ENCODE peak calls at places on chromosomes 4 and X, in five cellular contexts. H, Z, J, X and M are unnamed samples.

GRCh38 chr4:165506780-165507305 is 128.0 kb downstream of the CPE start:
- DNase-seq in H (no peak), Z (no peak), J (no peak), X (peak; percentile 41), M (no peak)

GRCh38 chr4:153156263-153156662 is 48.0 kb upstream of the TRIM2 start:
- DNase-seq in H (no peak), Z (no peak), J (no peak), X (no peak), M (peak; percentile 90)

GRCh38 chr4:138189212-138189611 is 52.9 kb downstream of the SLC7A11 start:
- DNase-seq in H (no peak), Z (no peak), J (no peak), X (no peak), M (no peak)

GRCh38 chr4:159002950-159003349 is 99.9 kb upstream of the RAPGEF2 start:
- DNase-seq in H (no peak), Z (no peak), J (peak; percentile 79), X (no peak), M (no peak)

GRCh38 chrX:148672526-148672925 is 172.1 kb downstream of the AFF2 start:
- DNase-seq in H (no peak), Z (no peak), J (no peak), X (no peak), M (no peak)

GRCh38 chr4:52963976-52964375 is 101.9 kb downstream of the RASL11B start:
- DNase-seq in H (no peak), Z (no peak), J (no peak), X (no peak), M (no peak)

GRCh38 chrX:74613350-74614192 is 853 bp downstream of the RLIM start:
- DNase-seq in H (no peak), Z (peak; percentile 2), J (peak; percentile 29), X (peak; percentile 33), M (peak; percentile 52)

GRCh38 chrX:57104406-57104805 is 16.9 kb downstream of the SPIN2B start:
- DNase-seq in H (no peak), Z (no peak), J (no peak), X (no peak), M (no peak)

GRCh38 chr4:94889961-94890360 is 132.2 kb downstream of the BMPR1B start:
- DNase-seq in H (no peak), Z (no peak), J (peak; percentile 73), X (peak; percentile 40), M (peak; percentile 72)

GRCh38 chr4:77100234-77100633 is 24.4 kb upstream of the CCNI start:
- DNase-seq in H (no peak), Z (no peak), J (no peak), X (no peak), M (peak; percentile 97)

GRCh38 chrX:16185725-16186136 is 18.4 kb downstream of the MAGEB17 start:
- DNase-seq in H (no peak), Z (no peak), J (peak; percentile 88), X (peak; percentile 81), M (peak; percentile 54)

GRCh38 chr4:80266902-80267380 is 477 bp downstream of the FGF5 start:
- DNase-seq in H (peak; percentile 68), Z (no peak), J (peak; percentile 59), X (peak; percentile 64), M (peak; percentile 50)

GRCh38 chrX:51487960-51488267 is 8.5 kb downstream of the NUDT11 start:
- DNase-seq in H (no peak), Z (no peak), J (peak; percentile 21), X (no peak), M (no peak)

GRCh38 chr4:6999172-7000086 is 43.7 kb upstream of the TADA2B start:
- DNase-seq in H (no peak), Z (peak; percentile 57), J (no peak), X (no peak), M (peak; percentile 56)

GRCh38 chr4:151797131-151797530 is 36.3 kb upstream of the GATB start:
- DNase-seq in H (no peak), Z (peak; percentile 4), J (no peak), X (peak; percentile 18), M (no peak)

GRCh38 chr4:94363136-94363655 is 20.6 kb upstream of the HPGDS start:
- DNase-seq in H (no peak), Z (no peak), J (no peak), X (no peak), M (no peak)

GRCh38 chr4:110631582-110632505 is 9.0 kb upstream of the PITX2 start:
- DNase-seq in H (peak; percentile 90), Z (peak; percentile 78), J (peak; percentile 84), X (peak; percentile 90), M (peak; percentile 97)

GRCh38 chr4:189146994-189147929 is 793.4 kb upstream of the FRG1 start:
- DNase-seq in H (no peak), Z (no peak), J (no peak), X (no peak), M (no peak)

GRCh38 chr4:105509291-105509690 is 35.4 kb upstream of the PPA2 start:
- DNase-seq in H (no peak), Z (no peak), J (no peak), X (no peak), M (no peak)

GRCh38 chr4:185307136-185307950 is 88.4 kb downstream of the LRP2BP start:
- DNase-seq in H (peak; percentile 69), Z (peak; percentile 94), J (peak; percentile 31), X (no peak), M (peak; percentile 85)

GRCh38 chr4:134668237-134668636 is 466.6 kb upstream of the PABPC4L start:
- DNase-seq in H (no peak), Z (no peak), J (no peak), X (no peak), M (no peak)

GRCh38 chrX:71103110-71103983 is 3.2 kb downstream of the CXorf65 start:
- DNase-seq in H (peak; percentile 56), Z (peak; percentile 13), J (no peak), X (no peak), M (peak; percentile 88)

GRCh38 chr4:2273221-2273620 is 11.3 kb upstream of the MXD4 start:
- DNase-seq in H (no peak), Z (no peak), J (no peak), X (no peak), M (no peak)

GRCh38 chr4:2272026-2272827 is 10.3 kb upstream of the MXD4 start:
- DNase-seq in H (no peak), Z (no peak), J (no peak), X (no peak), M (no peak)

GRCh38 chr4:2272828-2273120 is 10.9 kb upstream of the MXD4 start:
- DNase-seq in H (no peak), Z (no peak), J (no peak), X (no peak), M (no peak)

GRCh38 chr4:2274320-2275043 is 12.6 kb upstream of the MXD4 start:
- DNase-seq in H (no peak), Z (no peak), J (no peak), X (no peak), M (no peak)

DNA sequence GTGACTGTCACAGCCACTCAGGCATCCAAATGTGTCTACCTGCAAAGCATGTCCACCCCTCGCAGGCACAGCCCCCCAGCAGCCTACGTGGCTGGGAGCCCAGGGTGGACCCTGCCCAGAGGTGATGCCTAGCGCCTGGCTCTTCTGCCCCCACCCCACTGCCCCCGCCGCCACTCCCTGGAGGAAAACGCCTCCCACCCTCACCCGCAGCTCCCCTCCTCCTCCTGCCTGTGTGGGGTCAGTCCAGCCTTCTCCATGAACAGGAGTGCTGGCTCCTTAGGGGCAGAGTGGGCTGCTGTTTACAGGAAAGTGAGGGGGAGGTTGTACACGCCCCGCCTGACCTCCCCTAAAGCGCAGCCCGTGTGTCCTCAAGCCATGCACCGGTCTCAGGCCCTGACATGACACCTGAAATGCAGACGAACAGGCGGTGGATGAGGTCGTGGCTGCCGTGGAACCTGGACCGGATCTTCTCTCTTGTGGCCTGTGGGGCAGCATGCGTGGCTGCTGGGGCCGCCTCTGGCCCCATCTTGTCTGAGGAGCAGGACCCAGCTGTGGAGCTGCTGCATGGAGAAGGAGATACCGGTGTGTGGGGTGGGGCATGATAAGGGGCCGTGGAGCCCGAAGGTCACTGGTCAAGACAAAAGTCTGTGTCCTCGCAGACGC is 11.9 kb upstream of the MXD4 start:
- DNase-seq in H (no peak), Z (no peak), J (no peak), X (no peak), M (no peak)
- H4K8ac ChIP-seq in H (no peak overlapping the region), Z (no peak overlapping the region), J (no peak overlapping the region), X (no peak overlapping the region), M (no peak overlapping the region)

DNA sequence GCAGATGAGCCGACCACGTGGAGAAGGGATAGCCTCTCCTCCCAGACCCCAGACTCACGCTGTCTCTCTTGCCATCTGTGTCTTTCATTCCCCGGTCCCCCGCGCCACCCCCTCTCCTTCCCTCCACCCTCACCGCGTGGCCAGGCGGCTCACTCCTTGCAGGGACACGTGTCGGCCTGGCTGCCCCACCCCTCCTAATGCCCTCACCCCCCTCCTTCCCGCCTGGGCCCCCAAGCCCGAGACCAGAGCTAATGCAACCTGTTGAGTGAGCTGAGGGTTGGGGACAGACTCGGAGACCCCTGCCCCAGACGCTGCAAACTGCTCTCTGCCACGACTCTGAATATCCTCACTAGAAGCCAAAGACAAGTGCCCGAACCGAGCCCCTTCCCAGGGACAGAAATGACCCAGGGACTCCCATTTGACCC is 1.8 kb downstream of the SLC38A5 start:
- DNase-seq in H (no peak), Z (no peak), J (no peak), X (no peak), M (peak; percentile 8)
- H3K18ac ChIP-seq in H (no peak overlapping the region), Z (no peak overlapping the region), J (no peak overlapping the region), X (peak overlapping the region; percentile 33), M (peak overlapping the region; percentile 19)

GRCh38 chrX:97306771-97307470 is 423.2 kb downstream of the RPA4 start:
- DNase-seq in H (no peak), Z (no peak), J (no peak), X (no peak), M (peak; percentile 55)

GRCh38 chrX:97308161-97308560 is 424.5 kb downstream of the RPA4 start:
- DNase-seq in H (no peak), Z (no peak), J (peak; percentile 17), X (no peak), M (no peak)

GRCh38 chrX:97311066-97311778 is 427.5 kb downstream of the RPA4 start:
- DNase-seq in H (peak; percentile 47), Z (peak; percentile 19), J (no peak), X (no peak), M (peak; percentile 55)

GRCh38 chrX:97309717-97310116 is 426.0 kb downstream of the RPA4 start:
- DNase-seq in H (no peak), Z (no peak), J (no peak), X (no peak), M (no peak)

DNA sequence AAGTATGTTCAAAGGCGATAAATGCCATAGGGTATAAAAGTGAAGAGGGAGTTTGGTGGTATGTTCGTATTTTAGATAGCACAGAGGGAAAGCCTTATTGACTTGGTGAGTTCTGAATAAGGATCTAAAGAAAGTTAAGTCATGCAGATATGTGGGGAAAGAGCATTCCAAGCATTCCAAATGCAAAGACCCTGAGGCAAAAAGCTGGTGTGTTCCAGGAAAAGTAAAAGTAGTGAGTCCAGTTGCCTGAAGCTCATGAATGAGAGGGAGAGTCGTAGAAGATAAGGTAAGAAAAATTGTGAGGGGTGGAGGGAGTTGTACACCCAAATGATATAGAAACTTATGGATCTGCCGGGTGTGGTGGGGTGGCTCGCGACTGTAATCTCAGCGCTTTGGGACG is 426.7 kb downstream of the RPA4 start:
- DNase-seq in H (peak; percentile 72), Z (peak; percentile 80), J (peak; percentile 14), X (no peak), M (peak; percentile 95)
- H4K8ac ChIP-seq in H (no peak overlapping the region), Z (no peak overlapping the region), J (no peak overlapping the region), X (no peak overlapping the region), M (no peak overlapping the region)

GRCh38 chr4:54001558-54002365 is 62.6 kb downstream of the CHIC2 start:
- DNase-seq in H (peak; percentile 46), Z (no peak), J (no peak), X (no peak), M (no peak)
- H3K18ac ChIP-seq in H (no peak overlapping the region), Z (no peak overlapping the region), J (no peak overlapping the region), X (no peak overlapping the region), M (no peak overlapping the region)

GRCh38 chr4:140153744-140154571 is at the start of gene MAML3:
- DNase-seq in H (peak; percentile 89), Z (peak; percentile 95), J (peak; percentile 96), X (peak; percentile 98), M (peak; percentile 98)
- H4K8ac ChIP-seq in H (no peak within 1 kb of the TSS), Z (peak within 1 kb of the TSS; percentile 90), J (peak within 1 kb of the TSS; percentile 56), X (peak within 1 kb of the TSS; percentile 89), M (no peak within 1 kb of the TSS)